ENCODE peak calls at places on chromosomes 16 and 17, in ten cellular contexts. P, V, N, H, W, Z, Q, T, M and X are unnamed samples.

GRCh38 chr17:17416007-17416399 is 60.8 kb upstream of the MED9 start:
- DNase-seq in V (peak; percentile 40), Z (no peak), N (peak; percentile 76), T (peak; percentile 41), Q (peak; percentile 71), P (no peak), H (peak; percentile 42), M (no peak), W (peak; percentile 80), X (peak; percentile 52)

GRCh38 chr16:87790278-87791023 is 24.7 kb upstream of the KLHDC4 start:
- DNase-seq in H (no peak), T (no peak), P (peak; percentile 15), Z (no peak), N (peak; percentile 62), V (peak; percentile 94), W (peak; percentile 74), M (no peak), Q (peak; percentile 97), X (no peak)

GRCh38 chr17:31415640-31416502 is 24.4 kb downstream of the RAB11FIP4 start:
- DNase-seq in H (no peak), M (no peak), Z (no peak), W (no peak), V (no peak), T (no peak), N (no peak), Q (no peak), P (no peak), X (no peak)

GRCh38 chr17:35371934-35372333 is 1.5 kb downstream of the SLFN11 start:
- DNase-seq in W (no peak), V (no peak), N (no peak), H (no peak), T (no peak), P (no peak), Q (no peak), Z (no peak), M (no peak), X (no peak)

GRCh38 chr16:72434159-72434558 is 262.2 kb upstream of the PMFBP1 start:
- DNase-seq in V (no peak), W (no peak), M (no peak), N (no peak), Q (peak; percentile 10), Z (no peak), T (no peak), H (no peak), P (no peak), X (no peak)

GRCh38 chr17:5975651-5976050 is 94.5 kb upstream of the WSCD1 start:
- DNase-seq in Q (no peak), W (peak; percentile 8), N (no peak), M (no peak), H (no peak), T (no peak), Z (no peak), P (no peak), V (no peak), X (no peak)

GRCh38 chr16:89289428-89290395 is 72.2 kb downstream of the ZNF778 start:
- DNase-seq in N (peak; percentile 98), P (peak; percentile 58), H (no peak), W (peak; percentile 89), Q (peak; percentile 75), V (peak; percentile 84), M (peak; percentile 55), T (peak; percentile 11), Z (peak; percentile 25), X (peak; percentile 100)

GRCh38 chr17:7650509-7651096 is at the start of gene ATP1B2:
- DNase-seq in H (no peak), N (peak; percentile 58), Q (no peak), V (peak; percentile 93), M (peak; percentile 62), P (peak; percentile 57), W (peak; percentile 88), Z (no peak), T (no peak), X (peak; percentile 78)

GRCh38 chr16:87780385-87780989 is 14.7 kb upstream of the KLHDC4 start:
- DNase-seq in V (no peak), N (no peak), Z (no peak), T (no peak), M (peak; percentile 31), W (no peak), P (no peak), H (no peak), Q (no peak), X (no peak)

GRCh38 chr17:70332811-70333210 is 163.5 kb downstream of the KCNJ2 start:
- DNase-seq in P (no peak), N (no peak), W (no peak), Q (no peak), T (no peak), Z (no peak), H (no peak), M (no peak), V (no peak), X (no peak)

GRCh38 chr17:75783069-75783783 is 1.4 kb upstream of the UNK start:
- DNase-seq in W (no peak), Q (peak; percentile 70), T (no peak), H (no peak), P (no peak), Z (no peak), N (peak; percentile 36), M (no peak), V (no peak), X (no peak)

GRCh38 chr16:82631701-82632685 is 5.2 kb downstream of the CDH13 start:
- DNase-seq in N (no peak), Z (no peak), W (peak; percentile 39), H (no peak), M (no peak), P (no peak), T (no peak), V (peak; percentile 29), Q (peak; percentile 82), X (no peak)

GRCh38 chr17:4516740-4517139 is 18.1 kb downstream of the SPNS2 start:
- DNase-seq in T (no peak), N (no peak), W (no peak), Q (no peak), V (no peak), P (no peak), H (no peak), M (no peak), Z (no peak), X (no peak)

GRCh38 chr16:89026121-89026612 is 49.2 kb upstream of the CBFA2T3 start:
- DNase-seq in N (no peak), M (peak; percentile 39), Z (no peak), H (no peak), Q (no peak), V (no peak), T (no peak), W (no peak), P (no peak), X (no peak)

GRCh38 chr16:89100601-89101302 is 7.1 kb downstream of the ACSF3 start:
- DNase-seq in P (no peak), Z (no peak), T (no peak), M (no peak), N (no peak), H (no peak), V (no peak), W (no peak), Q (no peak), X (no peak)

GRCh38 chr17:9937164-9937835 is 32.2 kb upstream of the RCVRN start:
- DNase-seq in W (no peak), N (no peak), Q (peak; percentile 2), T (peak; percentile 38), Z (no peak), M (no peak), P (no peak), H (no peak), V (peak; percentile 83), X (no peak)